ENCODE peak calls at places on chromosome 13, in ten cellular contexts. F is adrenal gland, O is stomach, Q is hepatocyte, B is fibroblast of lung, X is A673, Z is prostate gland, D is left lung, K is tibial artery, E is GM23338. H is an unnamed sample.

GRCh38 chr13:111228262-111229144 is 91.9 kb upstream of the TEX29 start:
- DNase-seq in F (peak; percentile 32), X (no peak), Q (no peak), O (no peak), E (no peak), D (no peak), K (no peak), Z (no peak), B (peak; percentile 93), H (no peak)

GRCh38 chr13:91167706-91168459 is 179.6 kb upstream of the MIR17HG start:
- DNase-seq in B (peak; percentile 18), Q (no peak), O (no peak), E (no peak), K (no peak), F (no peak), X (peak; percentile 33), Z (no peak), D (no peak), H (no peak)

GRCh38 chr13:45073809-45074208 is 46.5 kb upstream of the GTF2F2 start:
- DNase-seq in E (peak; percentile 72), X (peak; percentile 57), B (no peak), F (no peak), Z (no peak), O (no peak), Q (no peak), D (no peak), K (no peak), H (no peak)

GRCh38 chr13:103859952-103860351 is 793.7 kb upstream of the SLC10A2 start:
- DNase-seq in X (no peak), F (no peak), Q (no peak), O (no peak), Z (no peak), B (no peak), E (no peak), K (no peak), D (no peak), H (no peak)

GRCh38 chr13:108345016-108345415 is 75.5 kb downstream of the TNFSF13B start:
- DNase-seq in X (no peak), D (peak; percentile 28), B (no peak), O (no peak), K (no peak), E (peak; percentile 29), Z (no peak), Q (no peak), F (no peak), H (no peak)

GRCh38 chr13:30829788-30830637 is 76.1 kb upstream of the MEDAG start:
- DNase-seq in Z (no peak), B (peak; percentile 61), K (no peak), E (no peak), D (no peak), X (no peak), F (no peak), Q (no peak), O (no peak), H (no peak)

GRCh38 chr13:113765241-113765910 is 6.3 kb downstream of the TMEM255B start:
- DNase-seq in F (no peak), O (no peak), Q (no peak), D (no peak), X (peak; percentile 39), K (no peak), E (peak; percentile 50), Z (no peak), B (no peak), H (no peak)

GRCh38 chr13:76512676-76513277 is 373.4 kb downstream of the KCTD12 start:
- DNase-seq in O (no peak), F (no peak), X (peak; percentile 11), Q (no peak), E (no peak), Z (no peak), D (no peak), B (peak; percentile 95), K (no peak), H (no peak)

GRCh38 chr13:113491418-113491883 is 940 bp upstream of the DCUN1D2 start:
- DNase-seq in Z (no peak), E (peak; percentile 76), X (peak; percentile 7), F (peak; percentile 66), Q (peak; percentile 69), B (peak; percentile 27), D (peak; percentile 88), K (no peak), O (peak; percentile 37), H (no peak)

GRCh38 chr13:78680064-78680463 is 21.1 kb upstream of the OBI1 start:
- DNase-seq in Q (no peak), Z (no peak), B (no peak), K (no peak), O (no peak), E (no peak), D (no peak), F (no peak), X (peak; percentile 12), H (no peak)

GRCh38 chr13:26340812-26341211 is 86.9 kb downstream of the CDK8 start:
- DNase-seq in K (no peak), B (peak; percentile 52), O (no peak), D (no peak), E (no peak), Z (no peak), F (no peak), X (no peak), Q (no peak), H (no peak)

GRCh38 chr13:26343816-26344215 is 89.9 kb downstream of the CDK8 start:
- DNase-seq in X (no peak), D (no peak), B (no peak), K (no peak), Z (no peak), O (no peak), Q (no peak), F (no peak), E (no peak), H (no peak)

GRCh38 chr13:26344980-26345379 is 91.1 kb downstream of the CDK8 start:
- DNase-seq in K (no peak), E (no peak), Z (no peak), X (no peak), Q (no peak), F (no peak), B (peak; percentile 6), O (no peak), D (no peak), H (no peak)

GRCh38 chr13:26342898-26343297 is 89.0 kb downstream of the CDK8 start:
- DNase-seq in Z (no peak), B (peak; percentile 11), E (no peak), Q (no peak), X (peak; percentile 4), D (no peak), F (no peak), K (no peak), O (no peak), H (no peak)
- TF ChIP-seq CTCF in Z (no peak), B (no peak), E (no peak), Q (no peak), X (no peak), D (no peak), F (no peak), K (no peak), O (no peak), H (no peak)

DNA sequence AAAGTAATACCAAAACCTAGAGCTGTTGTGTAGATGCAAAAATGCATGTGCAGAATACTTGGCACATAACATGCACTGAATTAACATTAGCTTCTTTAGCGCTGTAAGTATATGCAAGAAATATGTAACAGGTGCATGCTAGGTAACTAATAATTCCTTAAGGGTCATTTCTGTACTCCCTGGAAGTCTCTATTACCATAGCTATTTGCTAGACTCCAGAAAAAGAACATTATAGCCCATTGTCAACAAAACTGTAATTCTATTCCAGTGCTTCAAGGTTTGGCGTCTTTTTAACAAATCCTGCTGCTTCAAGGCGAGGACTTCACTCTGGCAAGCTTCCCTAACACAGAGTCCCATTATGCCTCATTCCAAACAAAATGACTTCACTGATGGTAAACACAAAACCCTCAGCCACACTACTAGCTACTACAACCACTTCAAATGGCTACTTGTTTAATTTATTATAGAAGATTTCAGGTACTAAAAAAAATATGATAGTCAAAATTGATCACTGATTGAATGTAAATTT is 32.7 kb downstream of the ELF1 start:
- DNase-seq in D (no peak), K (no peak), O (no peak), X (peak; percentile 32), F (no peak), Q (peak; percentile 23), B (peak; percentile 47), E (no peak), Z (no peak), H (no peak)
- H3K4me1 ChIP-seq in D (peaks cover 21% of the 10 kb centered on the region), K (peaks cover 38% of the 10 kb centered on the region), O (peaks cover 32% of the 10 kb centered on the region), X (peaks cover 40% of the 10 kb centered on the region), F (peaks cover 58% of the 10 kb centered on the region), Q (peaks cover 31% of the 10 kb centered on the region), B (peaks cover 4% of the 10 kb centered on the region), E (peaks cover 10% of the 10 kb centered on the region), Z (peaks cover 11% of the 10 kb centered on the region), H (peaks cover 62% of the 10 kb centered on the region)

DNA sequence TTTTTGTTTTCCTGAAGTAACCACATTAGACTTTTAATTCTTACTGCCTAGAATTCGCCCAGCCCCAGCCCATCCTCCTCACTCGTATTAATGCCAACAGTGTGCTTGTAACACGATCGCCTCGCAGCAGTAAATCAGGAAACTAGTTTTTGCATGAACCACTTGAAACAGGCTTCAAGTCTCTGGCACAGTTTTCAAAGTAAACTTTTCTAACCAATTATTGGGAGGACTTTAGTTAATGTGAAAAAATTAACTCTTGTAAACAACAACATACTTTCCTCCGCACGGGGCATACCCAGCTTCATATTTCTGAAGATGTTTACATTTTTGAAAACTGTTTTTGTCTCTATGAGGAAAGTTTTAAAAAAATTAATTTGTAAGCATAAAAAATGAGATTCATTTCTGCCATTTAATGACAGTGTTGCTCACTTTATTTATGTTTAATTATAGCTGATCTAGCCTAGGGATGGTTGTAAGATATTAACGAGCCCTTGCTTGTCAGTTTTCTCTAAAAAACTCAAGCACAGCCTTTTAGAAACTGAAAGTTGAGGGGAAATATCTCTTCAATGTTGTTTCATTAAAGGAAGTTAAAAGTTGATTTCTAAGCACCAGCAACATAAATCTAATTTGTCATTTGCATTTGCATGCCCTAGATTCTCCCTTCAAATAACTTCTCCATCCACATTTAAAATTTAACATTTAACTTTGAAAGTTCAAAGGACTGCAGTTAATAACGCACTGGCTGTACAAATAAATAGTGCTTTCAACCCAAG is 39.4 kb downstream of the TNFRSF19 start:
- DNase-seq in O (no peak), Z (peak; percentile 76), X (peak; percentile 54), K (peak; percentile 47), Q (no peak), D (no peak), F (peak; percentile 51), E (no peak), B (peak; percentile 77), H (no peak)
- H3K4me3 ChIP-seq in O (peak overlapping the region; percentile 6), Z (no peak overlapping the region), X (no peak overlapping the region), K (no peak overlapping the region), Q (no peak overlapping the region), D (peak overlapping the region; percentile 6), F (no peak overlapping the region), E (no peak overlapping the region), B (peak overlapping the region; percentile 1), H (peak overlapping the region; percentile 20)

DNA sequence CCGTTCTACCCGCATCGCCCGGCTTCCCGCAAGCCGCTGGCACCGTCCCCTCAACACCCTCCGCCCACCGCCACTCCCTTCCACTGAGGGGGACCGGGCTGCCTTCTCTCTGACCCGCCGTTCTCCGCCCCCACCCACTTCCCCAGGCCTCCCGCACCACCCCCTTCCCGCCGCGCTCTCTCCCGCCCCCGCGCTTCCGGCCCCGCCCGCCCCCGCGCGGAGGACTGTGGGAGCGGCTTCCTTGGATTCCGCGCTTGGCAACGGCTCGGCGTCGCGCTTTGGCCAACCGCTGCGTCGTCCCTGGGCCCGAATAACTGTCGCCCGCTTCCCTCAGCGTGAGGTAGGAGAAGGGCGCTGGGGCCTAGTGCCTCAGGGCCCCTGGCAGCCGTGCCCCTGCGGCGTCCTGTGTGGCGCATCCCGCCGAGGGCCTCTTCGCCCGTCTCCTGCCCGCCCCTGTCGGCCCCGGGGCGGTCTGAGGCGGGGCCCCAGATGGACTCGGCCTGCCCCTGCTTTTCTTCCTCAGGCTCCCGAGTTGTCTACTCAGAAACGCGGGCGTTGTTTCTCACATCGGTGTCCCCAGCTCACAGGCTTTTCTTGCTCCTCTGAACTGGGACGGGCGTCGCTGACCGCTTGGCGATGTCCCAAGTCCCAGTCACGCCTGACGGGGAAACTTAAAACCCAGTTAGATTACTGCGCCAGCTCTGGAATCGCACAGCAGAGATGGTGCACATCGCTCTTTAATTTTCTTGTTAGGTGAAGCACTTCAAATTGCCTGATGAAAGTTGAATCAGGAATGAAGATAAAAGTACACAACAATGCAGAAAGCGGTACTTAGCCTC is at the start of gene IFT88:
- DNase-seq in B (peak; percentile 86), O (peak; percentile 89), X (peak; percentile 96), Q (peak; percentile 97), Z (peak; percentile 85), K (peak; percentile 85), D (peak; percentile 98), F (peak; percentile 91), E (peak; percentile 95), H (peak; percentile 93)
- TF ChIP-seq CTCF in B (no peak), O (no peak), X (no peak), Q (no peak), Z (peak; percentile 24), K (no peak), D (peak; percentile 26), F (peak; percentile 17), E (no peak), H (no peak)

H was measured in suprapubic skin.